ENCODE peak calls at places on chromosomes 3 and 15, in five cellular contexts. G is GM23338, P is H9, K is neural progenitor cell, B is psoas muscle. R is an unnamed sample. For H3K27me3, the result is how much of the 10 kb centered on the place peaks cover.

GRCh38 chr3:42590989-42591756 is 513 bp downstream of the SS18L2 start:
- DNase-seq in G (peak), P (no peak), K (peak), B (peak), R (peak)

GRCh38 chr3:157128771-157129671 is 30.9 kb downstream of the CCNL1 start:
- DNase-seq in G (peak), P (no peak), K (peak), B (peak), R (no peak)

GRCh38 chr15:77541421-77542181 is 91.1 kb downstream of the LINGO1 start:
- DNase-seq in G (peak), P (no peak), K (peak), B (no peak), R (peak)

GRCh38 chr3:161310649-161311423 is 60.5 kb downstream of the SPTSSB start:
- DNase-seq in G (no peak), P (no peak), K (no peak), B (no peak), R (no peak)

GRCh38 chr3:180594631-180595348 is 7.2 kb upstream of the TTC14 start:
- DNase-seq in G (peak), P (no peak), K (peak), B (no peak), R (no peak)

GRCh38 chr15:101453123-101454120 is 36.1 kb downstream of the PCSK6 start:
- DNase-seq in G (no peak), P (no peak), K (peak), B (no peak), R (no peak)

GRCh38 chr15:26050979-26051378 is 187.9 kb upstream of the ATP10A start:
- DNase-seq in G (no peak), P (no peak), K (no peak), B (no peak), R (no peak)

GRCh38 chr15:56244811-56245576 is 1.3 kb upstream of the RFX7 start:
- DNase-seq in G (peak), P (peak), K (peak), B (no peak), R (peak)

GRCh38 chr3:196210673-196211556 is at the start of gene ZDHHC19:
- DNase-seq in G (peak), P (peak), K (no peak), B (no peak), R (no peak)

GRCh38 chr3:184372911-184373310 is 5.1 kb downstream of the THPO start:
- DNase-seq in G (no peak), P (no peak), K (no peak), B (no peak), R (no peak)

GRCh38 chr3:101890716-101891115 is 41.4 kb downstream of the NFKBIZ start:
- DNase-seq in G (no peak), P (no peak), K (no peak), B (no peak), R (no peak)

GRCh38 chr15:83398591-83398990 is 48.5 kb upstream of the SH3GL3 start:
- DNase-seq in G (no peak), P (no peak), K (no peak), B (no peak), R (no peak)

GRCh38 chr15:98581715-98582114 is 66.6 kb upstream of the IGF1R start:
- DNase-seq in G (peak), P (no peak), K (no peak), B (no peak), R (no peak)

GRCh38 chr3:102457644-102458043 is 22.8 kb downstream of the ZPLD1 start:
- DNase-seq in G (no peak), P (no peak), K (no peak), B (no peak), R (no peak)

GRCh38 chr15:59456114-59456513 is 18.1 kb downstream of the FAM81A start:
- DNase-seq in G (no peak), P (no peak), K (no peak), B (no peak), R (no peak)

GRCh38 chr3:88057650-88058321 is 1.0 kb downstream of the CGGBP1 start:
- DNase-seq in G (no peak), P (no peak), K (peak), B (no peak), R (peak)

GRCh38 chr3:56207913-56208312 is 260.4 kb downstream of the ERC2 start:
- DNase-seq in G (no peak), P (no peak), K (no peak), B (no peak), R (no peak)

GRCh38 chr3:155753038-155753647 is 8.3 kb upstream of the PLCH1 start:
- DNase-seq in G (peak), P (no peak), K (peak), B (no peak), R (no peak)

GRCh38 chr3:197428961-197429360 is 126.8 kb downstream of the BDH1 start:
- DNase-seq in G (no peak), P (no peak), K (no peak), B (no peak), R (no peak)

GRCh38 chr3:124504332-124505059 is 225.8 kb upstream of the UMPS start:
- DNase-seq in G (no peak), P (no peak), K (no peak), B (no peak), R (peak)

GRCh38 chr15:35547775-35548364 is 1.9 kb upstream of the DPH6 start:
- DNase-seq in G (peak), P (peak), K (peak), B (no peak), R (no peak)

GRCh38 chr3:179179979-179180758 is 32.0 kb downstream of the PIK3CA start:
- DNase-seq in G (no peak), P (no peak), K (no peak), B (no peak), R (no peak)

GRCh38 chr3:101042996-101043686 is 49.9 kb upstream of the ABI3BP start:
- DNase-seq in G (no peak), P (no peak), K (no peak), B (no peak), R (no peak)

GRCh38 chr3:196712514-196713413 is 587 bp downstream of the PIGX start:
- DNase-seq in G (peak), P (peak), K (peak), B (peak), R (peak)

GRCh38 chr3:15527031-15527459 is 5.5 kb upstream of the COLQ start:
- DNase-seq in G (peak), P (peak), K (peak), B (no peak), R (no peak)
- TF ChIP-seq CTCF in G (peak), P (peak), K (peak), B (no peak), R (no peak)

GRCh38 chr15:90036806-90037509 is 35.8 kb downstream of the ZNF710 start:
- DNase-seq in G (no peak), P (no peak), K (no peak), B (no peak), R (no peak)

GRCh38 chr15:90039996-90040395 is 38.9 kb downstream of the ZNF710 start:
- DNase-seq in G (no peak), P (no peak), K (no peak), B (no peak), R (no peak)

GRCh38 chr15:90037510-90037860 is 36.4 kb downstream of the ZNF710 start:
- DNase-seq in G (no peak), P (no peak), K (no peak), B (no peak), R (no peak)

GRCh38 chr15:90037961-90038633 is 37.0 kb downstream of the ZNF710 start:
- DNase-seq in G (no peak), P (no peak), K (no peak), B (no peak), R (no peak)

DNA sequence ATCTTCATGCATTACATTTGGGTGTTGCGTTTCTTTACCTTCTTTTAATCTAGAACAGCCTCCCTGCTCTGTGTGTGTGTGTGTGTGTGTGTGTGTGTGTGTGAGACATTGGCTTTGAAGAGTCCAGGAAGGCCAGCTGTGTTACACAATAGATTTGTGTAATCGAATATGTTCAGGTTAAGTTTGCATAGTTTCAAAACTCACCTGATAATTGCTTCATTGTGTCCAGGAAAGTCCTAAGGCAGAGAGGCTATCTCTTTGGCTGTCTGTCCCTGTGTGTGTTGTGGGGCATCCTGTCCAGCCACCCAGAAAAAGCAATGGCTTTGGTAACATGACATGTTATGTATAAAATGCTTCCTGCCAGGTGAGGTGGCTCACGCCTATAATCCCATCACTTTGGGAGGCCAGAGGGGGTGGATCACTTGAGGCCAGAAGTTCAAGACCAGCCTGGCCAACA is 37.5 kb downstream of the ZNF710 start:
- DNase-seq in G (no peak), P (no peak), K (no peak), B (no peak), R (no peak)
- H3K27ac ChIP-seq in G (no peak), P (no peak), K (no peak), B (no peak), R (no peak)

GRCh38 chr3:99012051-99012450 is 110.6 kb upstream of the DCBLD2 start:
- DNase-seq in G (no peak), P (no peak), K (no peak), B (no peak), R (no peak)
- H3K27me3 ChIP-seq in G (under half), P (under half), K (under half), B (under half), R (under half)

GRCh38 chr15:74839526-74840395 is 3.2 kb downstream of the ULK3 start:
- DNase-seq in G (peak), P (peak), K (no peak), B (no peak), R (no peak)
- TF ChIP-seq CTCF in G (peak), P (peak), K (peak), B (no peak), R (no peak)

GRCh38 chr15:84657748-84658079 is 285 bp downstream of the NMB start:
- DNase-seq in G (peak), P (no peak), K (no peak), B (peak), R (no peak)

GRCh38 chr15:84658788-84659411 is 901 bp upstream of the NMB start:
- DNase-seq in G (no peak), P (no peak), K (no peak), B (no peak), R (no peak)

GRCh38 chr15:84659904-84660781 is 2.1 kb upstream of the NMB start:
- DNase-seq in G (no peak), P (no peak), K (no peak), B (no peak), R (no peak)

GRCh38 chr15:84656972-84657371 is 1.0 kb downstream of the NMB start:
- DNase-seq in G (no peak), P (no peak), K (no peak), B (no peak), R (no peak)

DNA sequence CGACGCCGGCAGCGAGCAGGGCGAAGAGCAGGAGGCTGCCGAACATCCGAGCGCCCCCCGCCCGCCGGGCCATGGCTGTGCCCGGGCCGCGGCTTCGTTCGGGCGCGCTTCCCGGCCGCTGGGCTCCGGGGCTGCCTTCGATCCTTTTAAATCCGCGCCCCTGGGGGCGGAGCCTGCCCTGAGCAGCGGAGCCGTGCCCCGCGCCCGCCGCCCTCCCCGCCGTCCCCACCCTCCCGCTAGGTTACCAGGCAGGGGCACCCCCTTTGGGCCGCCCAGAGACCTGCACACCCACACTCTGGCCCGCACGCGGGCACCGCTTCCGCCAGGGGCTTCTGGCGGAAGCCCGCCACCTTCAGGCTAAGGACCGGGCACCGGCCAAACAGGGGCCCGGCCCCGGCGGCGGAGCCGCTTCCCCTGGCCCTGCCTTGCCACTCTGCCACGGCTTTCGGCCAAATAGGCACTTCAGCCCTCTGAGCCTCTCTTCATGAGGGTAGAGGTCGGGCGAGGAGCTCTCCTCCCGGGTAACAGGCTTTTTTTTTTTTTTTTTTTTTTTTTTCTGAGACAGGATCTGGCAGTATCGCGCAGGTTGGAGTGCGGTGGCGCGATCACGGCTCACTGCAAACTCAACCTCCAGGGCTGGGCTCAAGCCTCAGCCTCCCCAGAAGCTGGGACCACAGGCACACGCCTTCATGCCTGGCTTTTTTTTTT is at the start of gene NMB:
- DNase-seq in G (peak), P (peak), K (peak), B (peak), R (peak)
- H3K27ac ChIP-seq in G (peak), P (no peak), K (no peak), B (peak), R (peak)

GRCh38 chr15:70127797-70128756 is 30.4 kb upstream of the TLE3 start:
- DNase-seq in G (no peak), P (no peak), K (no peak), B (no peak), R (no peak)
- H3K27me3 ChIP-seq in G (under half), P (under half), K (under half), B (under half), R (under half)

DNA sequence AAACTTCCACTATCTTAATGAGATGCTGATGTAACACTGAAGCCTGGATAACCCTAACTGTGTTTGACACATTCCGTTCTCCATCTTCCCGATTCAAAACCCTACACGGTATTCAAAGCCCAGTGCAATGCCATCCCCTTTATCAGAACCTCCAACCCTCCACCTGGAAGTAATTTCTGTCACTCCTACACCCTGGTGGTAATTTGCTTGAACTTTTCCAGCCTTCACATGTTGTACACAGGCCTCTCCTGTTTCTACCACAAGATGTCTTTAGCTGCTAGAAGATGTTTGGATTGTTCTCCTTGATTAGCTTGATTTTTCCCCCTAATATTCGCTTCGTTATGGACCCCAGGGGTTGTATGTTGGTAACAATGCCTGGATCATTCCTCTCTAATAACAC is 208.9 kb downstream of the CHST2 start:
- DNase-seq in G (peak), P (no peak), K (no peak), B (no peak), R (no peak)
- TF ChIP-seq CTCF in G (no peak), P (no peak), K (no peak), B (no peak), R (no peak)

DNA sequence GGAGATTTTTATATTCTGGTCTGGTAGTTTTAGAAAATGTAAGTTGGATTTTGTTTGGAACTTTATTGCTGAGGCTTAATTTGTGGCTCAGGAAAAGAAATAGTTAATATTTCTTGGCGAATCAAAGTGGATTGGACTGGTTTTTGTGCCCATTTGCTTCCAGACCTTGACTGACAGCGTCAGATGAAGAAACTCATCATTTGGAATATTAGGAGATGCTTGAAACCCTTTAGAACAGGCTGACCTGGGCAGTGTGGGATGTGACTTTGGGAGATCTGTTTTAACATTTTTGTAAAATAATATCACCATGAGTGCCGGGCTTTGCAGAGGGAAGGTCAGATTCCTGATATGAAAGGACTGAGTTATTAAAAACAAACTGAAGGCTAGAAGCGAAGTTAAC is 83.0 kb downstream of the AAGAB start:
- DNase-seq in G (no peak), P (no peak), K (no peak), B (no peak), R (no peak)
- H3K27ac ChIP-seq in G (no peak), P (no peak), K (no peak), B (peak), R (no peak)

GRCh38 chr15:73751896-73752816 is 995 bp downstream of the INSYN1 start:
- DNase-seq in G (peak), P (no peak), K (peak), B (no peak), R (no peak)

GRCh38 chr15:73753250-73754130 is at the start of gene INSYN1:
- DNase-seq in G (peak), P (peak), K (peak), B (peak), R (peak)

GRCh38 chr15:73751481-73751880 is 1.7 kb downstream of the INSYN1 start:
- DNase-seq in G (peak), P (no peak), K (no peak), B (no peak), R (no peak)

GRCh38 chr15:73754461-73754860 is 1.3 kb upstream of the INSYN1 start:
- DNase-seq in G (no peak), P (no peak), K (no peak), B (no peak), R (no peak)

DNA sequence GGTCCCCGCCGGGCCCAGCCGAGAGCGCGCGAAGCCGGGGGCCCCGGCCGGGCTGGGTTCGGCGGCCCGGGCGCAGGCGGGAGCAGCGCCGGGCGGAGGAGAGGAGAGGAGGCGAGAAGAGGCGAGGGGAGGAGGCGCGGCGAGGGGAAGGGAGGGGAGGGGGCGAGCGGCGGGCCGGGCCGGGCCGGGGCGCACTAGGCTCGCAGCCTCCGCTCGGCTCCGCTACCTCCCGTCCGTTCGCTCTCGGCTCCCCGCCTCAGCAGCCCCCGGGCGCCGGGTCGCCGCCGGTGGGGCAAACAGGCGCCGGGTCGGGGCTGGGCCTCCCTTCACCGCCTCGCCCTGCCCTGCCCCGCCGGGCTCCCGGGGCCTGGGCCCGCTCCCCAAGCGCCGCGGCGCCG is 335 bp downstream of the INSYN1 start:
- DNase-seq in G (peak), P (no peak), K (peak), B (no peak), R (no peak)
- H3K27me3 ChIP-seq in G (under half), P (under half), K (under half), B (under half), R (under half)